ENCODE peak calls at places on chromosomes 4 and X, in ten cellular contexts. B, R, G, W, A, E, Q, Z, K and L are unnamed samples.

GRCh38 chr4:7787067-7787466 is 152.6 kb downstream of the AFAP1 start:
- DNase-seq in K (no peak), Q (no peak), Z (no peak), A (no peak), B (no peak), R (no peak), W (no peak), E (no peak), G (no peak), L (no peak)

GRCh38 chrX:69024931-69025330 is 140.3 kb downstream of the PJA1 start:
- DNase-seq in K (no peak), W (no peak), B (peak), Z (peak), E (no peak), R (no peak), Q (peak), G (peak), A (peak), L (no peak)

GRCh38 chr4:109982521-109982920 is 69.8 kb downstream of the EGF start:
- DNase-seq in W (no peak), Z (no peak), G (no peak), K (no peak), Q (no peak), A (no peak), E (no peak), B (no peak), R (no peak), L (no peak)

GRCh38 chrX:40150503-40150902 is 52.7 kb upstream of the BCOR start:
- DNase-seq in A (no peak), K (no peak), Z (no peak), Q (no peak), R (no peak), W (no peak), E (no peak), G (no peak), B (no peak), L (no peak)

GRCh38 chr4:89704651-89705395 is 132.1 kb downstream of the SNCA start:
- DNase-seq in K (no peak), Z (no peak), G (no peak), A (no peak), W (no peak), R (no peak), B (no peak), Q (no peak), E (no peak), L (no peak)

GRCh38 chrX:20947411-20947912 is 426.8 kb upstream of the CNKSR2 start:
- DNase-seq in A (no peak), Q (no peak), G (no peak), K (no peak), B (no peak), E (no peak), W (no peak), Z (peak), R (no peak), L (no peak)

GRCh38 chr4:72418458-72418857 is 150.6 kb downstream of the ADAMTS3 start:
- DNase-seq in Z (peak), B (no peak), E (no peak), K (no peak), W (no peak), Q (no peak), G (peak), A (peak), R (no peak), L (no peak)

GRCh38 chr4:185786422-185786821 is 25.6 kb downstream of the SORBS2 start:
- DNase-seq in Z (no peak), W (no peak), R (no peak), A (no peak), E (no peak), G (no peak), Q (no peak), K (no peak), B (no peak), L (no peak)

GRCh38 chr4:156970501-156971167 is 965 bp downstream of the PDGFC start:
- DNase-seq in E (peak), G (peak), Z (peak), W (no peak), R (no peak), K (peak), B (no peak), A (peak), Q (peak), L (peak)

GRCh38 chr4:68373513-68373912 is 23.6 kb upstream of the YTHDC1 start:
- DNase-seq in W (peak), B (peak), Q (peak), R (no peak), G (peak), K (peak), Z (no peak), E (peak), A (peak), L (peak)

GRCh38 chr4:188707036-188707435 is 567.8 kb downstream of the TRIML1 start:
- DNase-seq in E (no peak), A (no peak), G (no peak), R (no peak), Q (no peak), B (no peak), Z (no peak), K (no peak), W (no peak), L (no peak)

GRCh38 chrX:11427082-11428033 is 134.1 kb downstream of the AMELX start:
- DNase-seq in R (no peak), G (peak), A (peak), Z (no peak), W (no peak), Q (peak), E (peak), K (peak), B (no peak), L (no peak)

GRCh38 chr4:4730214-4730613 is 129.3 kb upstream of the MSX1 start:
- DNase-seq in Q (no peak), K (no peak), R (no peak), A (no peak), B (no peak), E (no peak), W (no peak), Z (no peak), G (no peak), L (no peak)

GRCh38 chr4:25926473-25926872 is 12.5 kb downstream of the SMIM20 start:
- DNase-seq in R (no peak), E (no peak), K (no peak), G (no peak), A (peak), B (no peak), Z (no peak), W (no peak), Q (no peak), L (no peak)

GRCh38 chr4:39337841-39338240 is 28.3 kb downstream of the RFC1 start:
- DNase-seq in W (no peak), G (no peak), E (no peak), K (no peak), R (no peak), Z (no peak), A (no peak), Q (no peak), B (no peak), L (no peak)

DNA sequence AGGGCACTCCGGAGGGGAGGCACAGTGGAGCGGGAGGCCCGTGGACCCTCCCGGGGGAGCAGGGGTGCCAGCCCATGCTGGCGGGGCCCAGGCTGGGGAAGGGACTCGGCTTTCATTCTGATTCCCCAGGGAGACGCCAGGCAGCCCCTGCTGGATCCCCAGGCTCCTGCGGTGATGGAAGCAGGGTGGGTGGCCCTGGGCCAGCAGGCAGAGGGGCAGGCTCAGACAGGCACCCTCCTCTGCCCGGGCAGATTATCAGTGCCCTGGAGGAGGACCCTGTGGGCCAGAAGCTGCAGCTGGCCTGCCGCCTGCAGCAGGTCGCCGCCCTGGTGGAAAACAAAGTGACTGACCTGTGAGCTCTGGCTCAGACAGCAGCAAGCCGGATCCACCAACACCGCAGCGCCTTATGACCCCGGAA is 2.1 kb upstream of the SRPK3 start:
- DNase-seq in K (no peak), A (no peak), B (no peak), Z (peak), E (no peak), R (no peak), Q (no peak), G (no peak), W (no peak), L (no peak)
- TF ChIP-seq CTCF in K (peak), A (no peak), B (no peak), Z (peak), E (peak), R (no peak), Q (no peak), G (no peak), W (no peak), L (no peak)

GRCh38 chrX:33336783-33337182 is 125.4 kb upstream of the DMD start:
- DNase-seq in Q (no peak), K (peak), B (no peak), R (no peak), W (no peak), E (no peak), A (peak), G (no peak), Z (peak), L (no peak)
- TF ChIP-seq CTCF in Q (no peak), K (peak), B (peak), R (no peak), W (no peak), E (peak), A (peak), G (peak), Z (peak), L (peak)

DNA sequence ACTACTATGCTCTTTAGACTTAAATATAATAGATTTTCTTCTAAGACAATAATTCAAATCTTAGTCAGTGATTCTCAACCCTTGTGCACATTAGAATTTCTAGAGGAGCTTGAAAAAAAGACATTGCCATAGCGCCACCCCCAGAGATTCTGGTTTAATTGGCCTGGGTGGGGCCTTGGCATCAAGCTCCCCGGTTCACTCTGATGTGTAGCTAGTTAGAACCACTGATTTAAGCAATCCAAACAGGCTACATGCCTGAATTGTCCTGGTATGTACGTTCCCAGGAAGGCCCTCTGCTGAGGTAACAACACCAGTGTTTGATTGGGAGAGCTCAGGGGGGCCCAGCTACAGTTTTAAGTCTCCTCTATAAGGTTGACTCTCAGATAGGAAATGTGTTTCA is 1.4 kb upstream of the ATP10D start:
- DNase-seq in E (no peak), G (no peak), K (no peak), R (no peak), A (no peak), Q (peak), Z (no peak), B (no peak), W (no peak), L (no peak)
- TF ChIP-seq CTCF in E (no peak), G (no peak), K (no peak), R (no peak), A (no peak), Q (no peak), Z (no peak), B (no peak), W (no peak), L (no peak)

DNA sequence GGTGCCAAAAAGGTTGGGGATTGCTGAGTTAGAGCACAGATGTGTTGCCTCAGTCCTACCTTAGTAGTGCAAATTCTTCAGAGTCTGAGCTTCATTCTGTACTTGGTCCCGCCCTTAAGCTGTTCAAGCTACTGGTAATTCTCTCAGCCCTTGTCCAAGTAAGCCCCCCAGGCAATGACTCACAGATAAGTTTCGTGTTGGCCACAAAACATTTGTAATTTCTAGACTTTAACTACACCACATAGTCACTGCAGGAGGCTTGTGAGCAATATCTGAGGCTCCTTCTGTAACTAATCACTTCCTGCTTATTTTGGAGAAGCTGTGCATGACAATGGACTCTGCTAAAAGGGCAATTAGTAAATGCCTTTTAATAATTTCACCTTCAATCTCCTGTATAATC is 1420.5 kb downstream of the PCDH7 start:
- DNase-seq in E (no peak), K (no peak), G (no peak), B (no peak), A (no peak), Q (no peak), W (no peak), R (no peak), Z (peak), L (no peak)
- TF ChIP-seq CTCF in E (no peak), K (no peak), G (no peak), B (no peak), A (no peak), Q (no peak), W (no peak), R (no peak), Z (no peak), L (no peak)

DNA sequence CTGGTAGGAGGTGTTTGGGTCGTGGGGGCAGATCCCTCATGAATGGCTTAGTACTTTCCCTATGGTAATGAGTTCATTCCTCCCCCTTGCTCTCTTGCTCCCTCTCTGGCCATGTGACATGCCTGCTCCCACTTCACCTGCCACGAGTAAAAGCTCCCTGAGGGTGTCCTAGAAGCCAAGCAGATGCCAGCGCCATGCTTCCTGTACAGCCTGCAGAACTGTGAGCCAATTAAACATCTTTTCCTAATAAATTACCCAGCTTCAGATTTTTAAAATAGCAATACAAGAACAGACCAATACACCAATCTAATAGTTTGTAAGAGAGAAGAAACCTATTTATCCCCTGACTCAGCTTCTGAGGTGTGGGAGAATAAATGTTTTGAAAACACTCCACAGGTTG is 60.5 kb downstream of the FGFBP1 start:
- DNase-seq in Q (no peak), B (no peak), G (no peak), E (no peak), Z (no peak), K (no peak), W (no peak), R (no peak), A (no peak), L (no peak)
- TF ChIP-seq CTCF in Q (no peak), B (no peak), G (no peak), E (no peak), Z (no peak), K (no peak), W (no peak), R (peak), A (no peak), L (no peak)

GRCh38 chr4:93791570-93792195 is 36.9 kb upstream of the ATOH1 start:
- DNase-seq in G (no peak), Q (peak), R (peak), E (peak), A (peak), K (peak), W (no peak), Z (peak), B (no peak), L (peak)

GRCh38 chr4:93786149-93786548 is 42.4 kb upstream of the ATOH1 start:
- DNase-seq in R (no peak), E (no peak), B (no peak), Z (no peak), Q (no peak), W (no peak), K (no peak), G (no peak), A (no peak), L (no peak)

GRCh38 chr4:93788712-93789111 is 39.8 kb upstream of the ATOH1 start:
- DNase-seq in Z (peak), R (peak), K (no peak), G (no peak), E (no peak), W (no peak), Q (no peak), A (no peak), B (no peak), L (no peak)
- TF ChIP-seq CTCF in Z (peak), R (peak), K (peak), G (no peak), E (peak), W (no peak), Q (no peak), A (no peak), B (no peak), L (peak)

DNA sequence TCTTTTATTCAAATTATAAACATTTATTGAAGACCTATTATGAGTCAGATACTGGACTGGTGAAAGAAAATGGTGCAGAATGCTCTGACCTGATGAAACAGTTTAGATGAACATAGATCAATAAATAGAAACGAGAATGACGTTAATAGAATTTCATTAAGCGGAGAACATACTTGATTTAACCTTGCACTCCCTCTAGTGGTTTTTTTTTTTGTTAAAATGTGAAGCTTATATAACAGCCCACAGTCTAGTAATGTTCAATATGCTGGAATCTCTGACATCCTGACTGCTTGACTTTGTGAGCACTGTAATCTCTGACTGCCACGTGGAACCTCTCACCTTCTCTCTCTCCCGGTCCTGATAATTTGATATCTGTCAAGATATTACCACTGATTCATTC is 32.3 kb downstream of the HDAC8 start:
- DNase-seq in A (no peak), E (no peak), Z (no peak), Q (no peak), B (no peak), G (no peak), R (no peak), W (no peak), K (no peak), L (no peak)
- TF ChIP-seq CTCF in A (no peak), E (peak), Z (peak), Q (no peak), B (peak), G (peak), R (peak), W (no peak), K (peak), L (peak)

GRCh38 chrX:12770440-12770839 is 20.8 kb upstream of the PRPS2 start:
- DNase-seq in Q (no peak), B (no peak), K (no peak), G (no peak), W (no peak), E (no peak), Z (no peak), R (no peak), A (no peak), L (no peak)
- TF ChIP-seq CTCF in Q (no peak), B (peak), K (peak), G (peak), W (peak), E (peak), Z (peak), R (peak), A (peak), L (peak)